ENCODE peak calls at places on chromosome 13, in four cellular contexts. One of them, this sample, is unnamed.

GRCh38 chr13:78197231-78197630 is 278.6 kb upstream of the EDNRB start:
- DNase-seq in K562: no peak
- DNase-seq in GM12878: no peak
- DNase-seq in SK-N-SH: no peak
- DNase-seq in this sample: no peak

GRCh38 chr13:27619711-27620376 is 485 bp downstream of the LNX2 start:
- DNase-seq in K562: no peak
- DNase-seq in SK-N-SH: peak
- DNase-seq in GM12878: no peak
- DNase-seq in this sample: no peak

GRCh38 chr13:25329706-25330105 is 28.3 kb downstream of the NUP58 start:
- DNase-seq in GM12878: no peak
- DNase-seq in K562: no peak
- DNase-seq in SK-N-SH: no peak
- DNase-seq in this sample: no peak

GRCh38 chr13:110179116-110179857 is 127.7 kb downstream of the COL4A1 start:
- DNase-seq in K562: no peak
- DNase-seq in SK-N-SH: no peak
- DNase-seq in GM12878: no peak
- DNase-seq in this sample: no peak

GRCh38 chr13:99589575-99589974 is 88.3 kb downstream of the TM9SF2 start:
- DNase-seq in GM12878: no peak
- DNase-seq in K562: no peak
- DNase-seq in SK-N-SH: no peak
- DNase-seq in this sample: no peak

GRCh38 chr13:25966086-25966485 is 85.7 kb downstream of the SHISA2 start:
- DNase-seq in K562: peak
- DNase-seq in SK-N-SH: no peak
- DNase-seq in GM12878: no peak
- DNase-seq in this sample: no peak

GRCh38 chr13:73602295-73602694 is 531.9 kb downstream of the KLF12 start:
- DNase-seq in SK-N-SH: no peak
- DNase-seq in K562: peak
- DNase-seq in GM12878: no peak
- DNase-seq in this sample: no peak

GRCh38 chr13:94710881-94711560 is 1.3 kb downstream of the SOX21 start:
- DNase-seq in K562: peak
- DNase-seq in GM12878: no peak
- DNase-seq in SK-N-SH: peak
- DNase-seq in this sample: peak

GRCh38 chr13:99909836-99910619 is 61.5 kb downstream of the ZIC5 start:
- DNase-seq in GM12878: no peak
- DNase-seq in SK-N-SH: no peak
- DNase-seq in K562: no peak
- DNase-seq in this sample: no peak

GRCh38 chr13:68185767-68186166 is 955.6 kb upstream of the PCDH9 start:
- DNase-seq in K562: no peak
- DNase-seq in GM12878: no peak
- DNase-seq in SK-N-SH: peak
- DNase-seq in this sample: no peak

GRCh38 chr13:22964245-22964966 is 216.4 kb upstream of the SGCG start:
- DNase-seq in GM12878: no peak
- DNase-seq in SK-N-SH: no peak
- DNase-seq in K562: no peak
- DNase-seq in this sample: no peak

GRCh38 chr13:109152941-109153340 is 523.5 kb downstream of the MYO16 start:
- DNase-seq in K562: no peak
- DNase-seq in SK-N-SH: no peak
- DNase-seq in GM12878: no peak
- DNase-seq in this sample: no peak

GRCh38 chr13:61918841-61919240 is 503.2 kb upstream of the PCDH20 start:
- DNase-seq in GM12878: no peak
- DNase-seq in SK-N-SH: no peak
- DNase-seq in K562: no peak
- DNase-seq in this sample: no peak

GRCh38 chr13:114027046-114027760 is 53.3 kb upstream of the C13orf46 start:
- DNase-seq in GM12878: no peak
- DNase-seq in SK-N-SH: no peak
- DNase-seq in K562: no peak
- DNase-seq in this sample: no peak

GRCh38 chr13:102902789-102903347 is 57.0 kb downstream of the ERCC5 start:
- DNase-seq in GM12878: no peak
- DNase-seq in K562: no peak
- DNase-seq in SK-N-SH: no peak
- DNase-seq in this sample: peak

GRCh38 chr13:95319551-95320274 is 18.5 kb upstream of the ABCC4 start:
- DNase-seq in GM12878: no peak
- DNase-seq in SK-N-SH: no peak
- DNase-seq in K562: no peak
- DNase-seq in this sample: no peak

GRCh38 chr13:45564108-45564507 is 51.4 kb downstream of the ERICH6B start:
- DNase-seq in SK-N-SH: no peak
- DNase-seq in GM12878: no peak
- DNase-seq in K562: no peak
- DNase-seq in this sample: no peak

GRCh38 chr13:44017756-44018309 is 138.1 kb downstream of the LACC1 start:
- DNase-seq in SK-N-SH: no peak
- DNase-seq in K562: no peak
- DNase-seq in GM12878: no peak
- DNase-seq in this sample: no peak

GRCh38 chr13:20136781-20137703 is 23.8 kb downstream of the GJA3 start:
- DNase-seq in SK-N-SH: peak
- DNase-seq in K562: peak
- DNase-seq in GM12878: no peak
- DNase-seq in this sample: peak

GRCh38 chr13:99894835-99895427 is 76.6 kb downstream of the ZIC5 start:
- DNase-seq in GM12878: no peak
- DNase-seq in K562: no peak
- DNase-seq in SK-N-SH: peak
- DNase-seq in this sample: peak

GRCh38 chr13:72144625-72145024 is 277.6 kb upstream of the DACH1 start:
- DNase-seq in K562: no peak
- DNase-seq in GM12878: no peak
- DNase-seq in SK-N-SH: no peak
- DNase-seq in this sample: no peak

GRCh38 chr13:65468628-65469027 is 1761.5 kb downstream of the PCDH9 start:
- DNase-seq in K562: peak
- DNase-seq in SK-N-SH: no peak
- DNase-seq in GM12878: no peak
- DNase-seq in this sample: no peak

GRCh38 chr13:43744630-43745029 is 42.1 kb downstream of the ENOX1 start:
- DNase-seq in K562: no peak
- DNase-seq in SK-N-SH: no peak
- DNase-seq in GM12878: no peak
- DNase-seq in this sample: no peak

GRCh38 chr13:45615501-45616101 is at the start of gene ERICH6B:
- DNase-seq in GM12878: no peak
- DNase-seq in SK-N-SH: no peak
- DNase-seq in K562: peak
- DNase-seq in this sample: peak

GRCh38 chr13:110398564-110399507 is 91.8 kb downstream of the COL4A2 start:
- DNase-seq in SK-N-SH: no peak
- DNase-seq in K562: no peak
- DNase-seq in GM12878: no peak
- DNase-seq in this sample: no peak

GRCh38 chr13:110683203-110683883 is 22.6 kb downstream of the CARS2 start:
- DNase-seq in SK-N-SH: no peak
- DNase-seq in GM12878: no peak
- DNase-seq in K562: peak
- DNase-seq in this sample: no peak

GRCh38 chr13:97434417-97435296 is 688 bp downstream of the RAP2A start:
- DNase-seq in GM12878: no peak
- DNase-seq in K562: peak
- DNase-seq in SK-N-SH: peak
- DNase-seq in this sample: peak

GRCh38 chr13:80928241-80928640 is 587.3 kb upstream of the SPRY2 start:
- DNase-seq in SK-N-SH: no peak
- DNase-seq in GM12878: no peak
- DNase-seq in K562: no peak
- DNase-seq in this sample: no peak

GRCh38 chr13:67224148-67224846 is 5.8 kb downstream of the PCDH9 start:
- DNase-seq in GM12878: no peak
- DNase-seq in SK-N-SH: peak
- DNase-seq in K562: peak
- DNase-seq in this sample: peak

GRCh38 chr13:97142452-97142851 is 79.7 kb upstream of the MBNL2 start:
- DNase-seq in K562: peak
- DNase-seq in GM12878: no peak
- DNase-seq in SK-N-SH: no peak
- DNase-seq in this sample: peak

GRCh38 chr13:28410096-28410495 is 84.8 kb downstream of the FLT1 start:
- DNase-seq in GM12878: no peak
- DNase-seq in SK-N-SH: no peak
- DNase-seq in K562: peak
- DNase-seq in this sample: no peak

GRCh38 chr13:111280226-111280625 is 40.2 kb upstream of the TEX29 start:
- DNase-seq in SK-N-SH: no peak
- DNase-seq in K562: no peak
- DNase-seq in GM12878: no peak
- DNase-seq in this sample: no peak

DNA sequence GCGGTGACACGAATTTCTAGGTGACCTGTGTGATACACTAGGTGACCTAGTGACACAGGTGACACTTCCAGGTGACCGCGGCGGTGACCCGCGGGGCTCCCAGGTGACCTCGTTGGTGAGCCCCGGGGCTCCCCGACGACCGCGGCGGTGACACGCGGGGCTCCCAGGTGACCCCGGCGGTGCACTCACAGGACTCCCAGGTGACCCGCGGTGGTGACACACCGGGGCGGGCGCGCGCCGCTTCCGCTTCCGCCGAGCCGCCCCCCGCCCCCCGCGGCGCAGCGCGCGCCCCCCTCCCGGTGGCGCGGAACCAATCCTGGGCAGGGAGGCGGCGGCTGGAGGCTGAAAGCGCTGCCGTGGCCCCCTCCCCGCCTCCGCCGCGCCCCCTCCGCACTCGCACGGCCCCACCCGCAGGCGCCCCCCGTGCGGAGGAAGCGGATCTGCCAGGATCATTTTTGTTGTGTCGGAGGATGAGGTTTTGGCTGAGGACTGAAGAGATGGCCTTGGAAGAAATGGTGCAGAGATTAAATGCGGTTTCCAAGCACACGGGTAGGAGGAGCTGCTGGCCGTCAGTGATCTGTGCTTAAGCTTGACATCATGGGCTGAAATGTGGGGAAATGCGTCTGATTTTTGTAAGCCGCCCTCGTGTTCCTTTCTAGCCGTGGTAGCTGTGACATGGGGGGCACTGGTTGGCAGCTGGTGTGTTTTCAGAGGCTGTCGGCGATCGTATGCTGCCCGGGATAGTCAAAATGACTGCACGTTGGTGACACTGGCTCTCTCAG is at the start of gene MCF2L:
- DNase-seq in GM12878: no peak
- DNase-seq in K562: no peak
- DNase-seq in SK-N-SH: peak
- DNase-seq in this sample: no peak
- TF ChIP-seq USF1 in GM12878: no peak
- TF ChIP-seq USF1 in K562: no peak
- TF ChIP-seq USF1 in SK-N-SH: no peak
- TF ChIP-seq USF1 in this sample: no peak

DNA sequence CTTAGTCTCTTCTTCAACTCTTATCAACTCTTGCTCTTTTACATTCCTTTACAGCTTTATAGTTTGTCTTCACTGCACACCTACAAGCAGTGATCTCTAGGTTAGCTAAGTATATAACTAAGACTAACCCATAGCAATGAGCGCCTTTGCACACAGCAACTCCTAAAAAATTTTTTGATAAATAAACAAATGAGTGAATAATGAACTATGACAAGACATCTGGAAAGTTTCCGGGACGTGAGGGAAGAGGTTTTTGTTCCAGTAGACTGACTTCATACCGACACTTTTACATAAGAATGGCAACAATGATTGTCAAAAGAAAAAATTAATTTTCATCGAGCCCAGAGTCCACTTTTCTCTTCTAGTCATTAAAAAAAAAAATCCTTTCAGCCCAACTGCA is 98.3 kb downstream of the ELF1 start:
- DNase-seq in GM12878: no peak
- DNase-seq in SK-N-SH: no peak
- DNase-seq in K562: no peak
- DNase-seq in this sample: no peak
- TF ChIP-seq USF1 in GM12878: no peak
- TF ChIP-seq USF1 in SK-N-SH: no peak
- TF ChIP-seq USF1 in K562: no peak
- TF ChIP-seq USF1 in this sample: no peak

DNA sequence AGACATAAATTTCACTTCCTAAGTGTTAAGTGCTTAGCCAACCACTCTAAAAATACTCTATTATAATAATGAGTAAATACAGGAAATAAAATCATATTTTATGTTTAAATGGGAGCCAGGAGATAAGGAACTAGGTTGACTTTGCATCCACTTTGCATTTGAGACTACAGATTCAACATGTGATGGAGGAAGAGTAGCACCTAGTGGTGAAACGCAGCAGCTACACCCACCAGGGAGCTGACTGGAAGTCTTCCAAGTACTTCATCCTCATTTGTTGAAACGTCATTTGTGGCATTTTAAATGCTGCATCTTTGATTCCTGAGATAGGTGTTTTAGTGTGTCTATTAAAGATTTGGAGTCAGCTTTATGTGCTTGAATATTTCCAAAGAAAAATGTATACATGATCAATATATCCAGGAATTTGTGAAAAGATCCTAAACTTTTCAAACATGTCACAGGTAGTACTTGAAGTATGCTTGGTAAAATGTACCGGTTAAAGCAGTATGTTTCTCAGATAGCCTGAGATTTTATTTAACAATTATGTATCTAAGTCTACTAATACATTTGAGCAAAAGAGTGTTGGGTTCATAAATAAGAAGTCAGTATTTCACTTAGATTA is 17.4 kb upstream of the KCTD12 start:
- DNase-seq in SK-N-SH: peak
- DNase-seq in GM12878: peak
- DNase-seq in K562: peak
- DNase-seq in this sample: peak
- TF ChIP-seq USF1 in SK-N-SH: no peak
- TF ChIP-seq USF1 in GM12878: no peak
- TF ChIP-seq USF1 in K562: no peak
- TF ChIP-seq USF1 in this sample: no peak

DNA sequence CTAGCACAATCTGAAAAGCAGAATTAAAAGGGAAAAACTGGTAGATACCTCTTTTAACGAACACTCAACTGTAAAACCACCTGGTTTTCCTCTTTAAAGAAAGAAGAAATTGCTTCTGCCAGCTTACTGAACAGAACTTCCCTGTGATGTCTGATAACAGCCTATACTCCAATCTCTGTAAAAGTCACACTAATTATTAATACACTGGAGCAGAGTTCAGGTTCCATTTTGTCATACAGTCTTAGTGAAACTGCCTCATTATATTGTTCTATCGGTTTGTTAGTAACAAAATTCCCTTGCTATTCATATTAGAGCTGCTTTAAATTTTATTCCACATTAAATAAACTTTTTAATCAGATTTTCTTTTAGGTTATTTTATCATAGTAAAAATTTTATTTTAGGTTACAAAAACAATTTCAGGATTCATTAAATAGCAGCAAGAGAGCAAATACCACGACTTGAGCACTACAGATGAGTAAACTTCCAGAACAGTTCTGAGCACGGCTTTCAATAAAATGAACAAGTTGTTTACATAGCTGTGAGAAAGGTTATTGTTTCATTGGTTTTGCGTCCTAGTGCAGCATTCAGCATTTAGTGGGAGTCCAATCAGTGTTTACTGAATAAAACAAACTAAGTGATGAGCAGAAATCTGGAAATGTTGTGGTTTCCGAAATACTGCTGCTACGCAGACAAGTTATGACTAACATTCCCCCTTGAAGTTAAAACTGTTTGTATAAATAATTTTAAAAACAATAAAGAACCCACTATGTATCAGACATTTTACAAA is 251.3 kb upstream of the STARD13 start:
- DNase-seq in SK-N-SH: no peak
- DNase-seq in K562: no peak
- DNase-seq in GM12878: no peak
- DNase-seq in this sample: no peak
- TF ChIP-seq USF1 in SK-N-SH: no peak
- TF ChIP-seq USF1 in K562: no peak
- TF ChIP-seq USF1 in GM12878: no peak
- TF ChIP-seq USF1 in this sample: no peak